ENCODE peak calls at places on chromosomes 6 and 20, in four cellular contexts. R is lung, T is stomach, D is heart left ventricle. F is an unnamed sample.

GRCh38 chr20:3276400-3277015 is 37.5 kb upstream of the SLC4A11 start:
- DNase-seq in R (no peak), T (no peak), D (no peak), F (peak; percentile 40)

GRCh38 chr6:153553627-153554026 is 422.5 kb upstream of the RGS17 start:
- DNase-seq in R (no peak), T (no peak), D (no peak), F (peak; percentile 27)

GRCh38 chr6:151962246-151962846 is 154.9 kb downstream of the ESR1 start:
- DNase-seq in R (no peak), T (no peak), D (no peak), F (peak; percentile 54)

GRCh38 chr6:38354033-38354373 is 285.7 kb downstream of the BTBD9 start:
- DNase-seq in R (no peak), T (no peak), D (no peak), F (no peak)

GRCh38 chr20:12180107-12180661 is 262.5 kb downstream of the BTBD3 start:
- DNase-seq in R (no peak), T (no peak), D (no peak), F (peak; percentile 55)

GRCh38 chr20:61263084-61263695 is 11.1 kb downstream of the CDH4 start:
- DNase-seq in R (no peak), T (no peak), D (no peak), F (peak; percentile 31)

GRCh38 chr6:26158581-26159416 is 71.6 kb downstream of the HFE start:
- DNase-seq in R (peak; percentile 68), T (peak; percentile 73), D (peak; percentile 72), F (peak; percentile 79)

GRCh38 chr6:63245908-63246307 is 34.6 kb downstream of the FKBP1C start:
- DNase-seq in R (no peak), T (no peak), D (no peak), F (no peak)

GRCh38 chr6:11143394-11144371 is 32.2 kb upstream of the ERVFRD-1 start:
- DNase-seq in R (peak; percentile 69), T (peak; percentile 61), D (peak; percentile 60), F (peak; percentile 96)

GRCh38 chr6:40722553-40723258 is 135.5 kb upstream of the LRFN2 start:
- DNase-seq in R (no peak), T (no peak), D (no peak), F (peak; percentile 59)

GRCh38 chr6:19771753-19772336 is 65.3 kb upstream of the ID4 start:
- DNase-seq in R (no peak), T (no peak), D (no peak), F (no peak)

GRCh38 chr6:130859161-130859867 is 32.1 kb downstream of the SMLR1 start:
- DNase-seq in R (no peak), T (no peak), D (no peak), F (no peak)

GRCh38 chr6:118709859-118710350 is 58.5 kb upstream of the CEP85L start:
- DNase-seq in R (peak; percentile 32), T (peak; percentile 39), D (no peak), F (no peak)

GRCh38 chr6:159540152-159540551 is 152.9 kb downstream of the SOD2 start:
- DNase-seq in R (no peak), T (no peak), D (no peak), F (no peak)

GRCh38 chr20:51665543-51666118 is 102.6 kb downstream of the ATP9A start:
- DNase-seq in R (peak; percentile 29), T (no peak), D (no peak), F (no peak)

GRCh38 chr20:58179432-58180099 is 48.9 kb downstream of the ANKRD60 start:
- DNase-seq in R (peak; percentile 33), T (peak; percentile 57), D (peak; percentile 60), F (peak; percentile 19)

GRCh38 chr20:58822175-58822574 is 28.5 kb downstream of the GNAS-AS1 start:
- DNase-seq in R (no peak), T (no peak), D (no peak), F (no peak)

GRCh38 chr6:113758725-113759576 is 98.2 kb upstream of the MARCKS start:
- DNase-seq in R (no peak), T (no peak), D (no peak), F (peak; percentile 10)

GRCh38 chr6:48664850-48665249 is 553.9 kb upstream of the PTCHD4 start:
- DNase-seq in R (no peak), T (no peak), D (no peak), F (peak; percentile 26)

GRCh38 chr20:10466325-10466724 is 31.2 kb downstream of the SLX4IP start:
- DNase-seq in R (no peak), T (no peak), D (no peak), F (no peak)

GRCh38 chr20:10466855-10467254 is 31.8 kb downstream of the SLX4IP start:
- DNase-seq in R (no peak), T (no peak), D (no peak), F (no peak)

GRCh38 chr20:10474606-10475184 is 39.6 kb downstream of the SLX4IP start:
- DNase-seq in R (no peak), T (no peak), D (peak; percentile 51), F (no peak)

GRCh38 chr20:10467985-10468845 is 33.1 kb downstream of the SLX4IP start:
- DNase-seq in R (no peak), T (no peak), D (no peak), F (no peak)

GRCh38 chr20:10469599-10469998 is 34.5 kb downstream of the SLX4IP start:
- DNase-seq in R (peak; percentile 48), T (no peak), D (peak; percentile 44), F (peak; percentile 91)
- TF ChIP-seq CTCF in R (no peak), T (no peak), D (peak; percentile 57), F (peak; percentile 75)

GRCh38 chr6:12290490-12290820 is 294 bp downstream of the EDN1 start:
- DNase-seq in R (no peak), T (no peak), D (no peak), F (no peak)
- H3K4me3 ChIP-seq in R (peak overlapping the region; percentile 28), T (peak overlapping the region; percentile 55), D (peak overlapping the region; percentile 42), F (peak overlapping the region; percentile 65)

GRCh38 chr6:149965191-149966020 is 1.7 kb downstream of the ULBP1 start:
- DNase-seq in R (no peak), T (no peak), D (no peak), F (peak; percentile 9)

GRCh38 chr6:149964243-149965190 is 774 bp downstream of the ULBP1 start:
- DNase-seq in R (no peak), T (no peak), D (no peak), F (peak; percentile 24)

GRCh38 chr6:149962461-149963211 is 1.1 kb upstream of the ULBP1 start:
- DNase-seq in R (no peak), T (no peak), D (no peak), F (no peak)

GRCh38 chr6:149963212-149963461 is 606 bp upstream of the ULBP1 start:
- DNase-seq in R (no peak), T (no peak), D (no peak), F (peak; percentile 34)

GRCh38 chr6:149963462-149964242 is at the start of gene ULBP1:
- DNase-seq in R (peak; percentile 90), T (peak; percentile 64), D (peak; percentile 91), F (peak; percentile 90)
- TF ChIP-seq CTCF in R (no peak), T (no peak), D (no peak), F (no peak)

GRCh38 chr6:72287801-72288200 is 334.1 kb upstream of the KCNQ5 start:
- DNase-seq in R (no peak), T (no peak), D (no peak), F (no peak)
- H3K4me3 ChIP-seq in R (no peak overlapping the region), T (no peak overlapping the region), D (no peak overlapping the region), F (no peak overlapping the region)

GRCh38 chr6:68468244-68468884 is 166.7 kb upstream of the ADGRB3 start:
- DNase-seq in R (no peak), T (no peak), D (no peak), F (no peak)
- TF ChIP-seq CTCF in R (no peak), T (no peak), D (no peak), F (no peak)

GRCh38 chr20:54126809-54127655 is 46.8 kb downstream of the CYP24A1 start:
- DNase-seq in R (no peak), T (no peak), D (no peak), F (no peak)

GRCh38 chr20:54123587-54124180 is 50.1 kb downstream of the CYP24A1 start:
- DNase-seq in R (peak; percentile 83), T (peak; percentile 84), D (no peak), F (peak; percentile 92)

GRCh38 chr20:54129350-54129749 is 44.4 kb downstream of the CYP24A1 start:
- DNase-seq in R (no peak), T (no peak), D (no peak), F (no peak)

GRCh38 chr20:54131675-54132611 is 41.8 kb downstream of the CYP24A1 start:
- DNase-seq in R (no peak), T (no peak), D (no peak), F (no peak)

GRCh38 chr20:54128175-54128574 is 45.6 kb downstream of the CYP24A1 start:
- DNase-seq in R (no peak), T (no peak), D (no peak), F (no peak)
- H3K4me3 ChIP-seq in R (no peak overlapping the region), T (no peak overlapping the region), D (no peak overlapping the region), F (no peak overlapping the region)

GRCh38 chr6:108568101-108568500 is 7.4 kb downstream of the FOXO3 start:
- DNase-seq in R (no peak), T (no peak), D (no peak), F (no peak)
- TF ChIP-seq CTCF in R (no peak), T (no peak), D (no peak), F (no peak)

DNA sequence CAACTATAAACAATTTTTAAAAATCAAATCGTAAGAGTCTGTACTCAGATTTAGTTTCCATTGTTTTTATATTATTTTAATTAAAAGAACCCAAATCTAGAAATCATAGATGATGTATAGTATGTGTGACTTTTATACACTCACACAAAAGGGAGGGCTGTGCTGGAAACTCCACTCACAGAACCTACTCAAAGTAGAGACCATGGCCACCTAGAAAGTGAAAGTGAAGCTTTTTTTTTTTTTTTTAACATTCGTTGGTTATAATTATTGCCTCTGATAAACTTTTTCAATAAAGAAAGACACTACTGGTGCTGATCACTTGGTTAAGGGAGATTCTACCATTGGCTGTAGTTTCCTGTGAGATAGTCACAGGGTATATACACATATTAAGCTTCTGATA is 37.9 kb upstream of the PRL start:
- DNase-seq in R (no peak), T (no peak), D (no peak), F (no peak)
- H3K4me3 ChIP-seq in R (no peak overlapping the region), T (no peak overlapping the region), D (no peak overlapping the region), F (no peak overlapping the region)

DNA sequence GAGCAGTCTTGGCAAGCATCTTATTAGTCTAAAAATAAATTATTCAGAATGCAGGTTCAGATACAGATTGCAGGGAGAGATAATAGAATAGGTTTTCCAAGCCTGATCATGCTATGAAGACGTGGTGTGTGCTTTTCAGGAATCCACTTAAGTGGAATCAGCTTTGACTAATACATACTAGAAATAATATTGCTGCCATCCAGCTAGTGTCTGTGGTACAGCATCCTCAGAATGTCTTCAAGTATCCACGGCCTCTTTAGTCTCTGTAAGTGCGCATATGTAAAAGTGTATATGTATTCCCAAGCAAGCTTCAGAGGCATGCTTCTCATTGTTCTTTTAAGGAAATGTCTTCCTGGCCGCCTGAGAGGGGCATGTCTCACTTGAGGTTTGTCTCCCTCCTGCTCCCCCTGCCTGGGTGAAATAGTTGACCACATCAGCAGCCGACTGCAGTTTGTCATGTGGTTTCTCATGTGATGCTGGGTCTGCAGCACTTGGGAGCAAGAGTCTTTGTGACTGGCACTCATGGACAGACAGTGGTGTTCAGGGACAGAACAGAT is 150.9 kb downstream of the PRL start:
- DNase-seq in R (no peak), T (no peak), D (no peak), F (peak; percentile 20)
- TF ChIP-seq CTCF in R (peak; percentile 16), T (no peak), D (peak; percentile 25), F (peak; percentile 17)

GRCh38 chr20:36861875-36862801 is 13.8 kb upstream of the TLDC2 start:
- DNase-seq in R (peak; percentile 70), T (peak; percentile 52), D (peak; percentile 94), F (peak; percentile 87)
- H3K4me3 ChIP-seq in R (peak overlapping the region; percentile 63), T (peak overlapping the region; percentile 75), D (peak overlapping the region; percentile 78), F (peak overlapping the region; percentile 57)